ENCODE peak calls at places on chromosomes 6 and 20, in nine cellular contexts. L is psoas muscle; W is mammary epithelial cell; T is endodermal cell; Q is uterus; R is OCI-LY7; N is GM12878; Y is CD4-positive, alpha-beta memory T cell; H is GM23248. X is an unnamed sample.
A peak's percentile ranks its signal among the peaks of the same experiment; 100 is the strongest.

GRCh38 chr20:43857932-43858331 is 56.7 kb upstream of the TOX2 start:
- DNase-seq in L (no peak), W (no peak), T (no peak), Q (no peak), R (no peak), N (no peak), Y (no peak), H (no peak), X (no peak)

GRCh38 chr20:41150664-41151063 is 13.3 kb downstream of the PLCG1 start:
- DNase-seq in L (no peak), W (no peak), T (no peak), Q (no peak), R (no peak), N (no peak), Y (no peak), H (peak; percentile 29), X (no peak)

GRCh38 chr20:43911066-43911465 is 3.6 kb upstream of the TOX2 start:
- DNase-seq in L (no peak), W (peak; percentile 76), T (peak; percentile 63), Q (no peak), R (no peak), N (no peak), Y (no peak), H (peak; percentile 79), X (peak; percentile 74)

GRCh38 chr20:63248835-63249591 is 5.2 kb downstream of the NKAIN4 start:
- DNase-seq in L (no peak), W (no peak), T (no peak), Q (no peak), R (no peak), N (no peak), Y (no peak), H (no peak), X (no peak)

GRCh38 chr20:37081717-37082289 is 14.0 kb downstream of the RBL1 start:
- DNase-seq in L (no peak), W (no peak), T (peak; percentile 60), Q (no peak), R (no peak), N (no peak), Y (peak; percentile 40), H (no peak), X (no peak)

GRCh38 chr20:25226433-25227316 is 21.2 kb upstream of the PYGB start:
- DNase-seq in L (peak; percentile 38), W (no peak), T (no peak), Q (peak; percentile 30), R (no peak), N (no peak), Y (no peak), H (no peak), X (no peak)

GRCh38 chr20:6169251-6169650 is 46.4 kb upstream of the FERMT1 start:
- DNase-seq in L (no peak), W (peak; percentile 40), T (no peak), Q (no peak), R (no peak), N (no peak), Y (no peak), H (peak; percentile 32), X (peak; percentile 3)

GRCh38 chr6:57135885-57136284 is 36.2 kb upstream of the BAG2 start:
- DNase-seq in L (no peak), W (no peak), T (no peak), Q (no peak), R (no peak), N (no peak), Y (no peak), H (peak; percentile 21), X (no peak)

GRCh38 chr6:98944598-98945011 is 3.1 kb downstream of the FBXL4 start:
- DNase-seq in L (no peak), W (peak; percentile 13), T (no peak), Q (no peak), R (no peak), N (no peak), Y (no peak), H (peak; percentile 78), X (peak; percentile 56)

GRCh38 chr6:84462697-84463096 is 235.3 kb upstream of the CEP162 start:
- DNase-seq in L (no peak), W (no peak), T (no peak), Q (no peak), R (no peak), N (no peak), Y (no peak), H (peak; percentile 82), X (peak; percentile 73)

GRCh38 chr6:12342664-12343063 is 52.5 kb downstream of the EDN1 start:
- DNase-seq in L (no peak), W (no peak), T (no peak), Q (no peak), R (no peak), N (no peak), Y (no peak), H (no peak), X (no peak)

GRCh38 chr6:4167833-4168232 is 32.5 kb upstream of the ECI2 start:
- DNase-seq in L (no peak), W (no peak), T (no peak), Q (no peak), R (no peak), N (no peak), Y (no peak), H (no peak), X (no peak)

GRCh38 chr20:62576815-62577214 is 65.5 kb upstream of the SLCO4A1 start:
- DNase-seq in L (no peak), W (peak; percentile 16), T (peak; percentile 85), Q (no peak), R (no peak), N (no peak), Y (no peak), H (peak; percentile 61), X (no peak)

GRCh38 chr6:88650029-88650619 is 313.3 kb downstream of the RNGTT start:
- DNase-seq in L (no peak), W (no peak), T (no peak), Q (no peak), R (peak; percentile 46), N (peak; percentile 97), Y (no peak), H (peak; percentile 82), X (peak; percentile 87)

DNA sequence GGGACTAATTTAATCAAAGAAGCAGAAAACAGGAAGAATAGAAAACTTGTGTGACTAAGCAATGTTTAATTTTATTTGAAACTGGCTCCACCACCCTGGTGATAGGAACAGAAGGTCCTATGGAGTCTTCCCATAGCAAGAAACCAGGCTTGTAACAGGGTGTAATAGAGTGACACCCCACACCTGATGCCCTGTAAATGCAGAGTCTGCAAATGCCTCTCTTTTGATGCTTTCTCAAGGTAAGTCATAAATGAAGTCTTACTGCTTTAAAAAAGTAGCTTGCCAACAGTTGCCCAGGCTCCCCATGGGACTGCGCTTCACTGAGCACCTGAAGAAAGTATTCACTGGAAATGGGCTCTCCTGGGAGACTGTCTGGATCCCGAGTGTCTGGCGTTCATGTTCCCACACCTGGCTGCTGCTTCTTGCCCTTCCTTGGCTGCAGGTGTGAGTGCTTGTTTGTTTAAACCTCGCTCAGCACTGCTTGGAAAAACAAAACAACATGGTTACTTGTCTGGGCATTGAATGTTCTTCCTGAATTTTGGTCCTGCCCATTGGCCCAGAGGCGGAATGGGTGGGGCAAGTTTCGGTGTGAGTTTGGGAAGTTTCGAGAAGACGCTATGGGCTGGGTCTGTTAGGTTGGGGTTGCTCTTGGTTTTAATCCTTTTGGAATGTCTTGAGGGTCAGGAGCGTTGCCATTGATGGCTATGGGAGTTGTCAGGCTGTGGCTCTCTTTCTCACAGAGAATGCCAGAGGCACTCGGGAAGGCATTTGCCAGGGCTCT is 134.7 kb downstream of the LRRC1 start:
- DNase-seq in L (no peak), W (no peak), T (no peak), Q (no peak), R (no peak), N (no peak), Y (no peak), H (no peak), X (no peak)
- H3K27ac ChIP-seq in L (no peak overlapping the region), W (no peak overlapping the region), T (no peak overlapping the region), Q (no peak overlapping the region), R (no peak overlapping the region), N (no peak overlapping the region), Y (no peak overlapping the region), H (no peak overlapping the region), X (no peak overlapping the region)

GRCh38 chr6:170294813-170295518 is 4.1 kb upstream of the DLL1 start:
- DNase-seq in L (no peak), W (no peak), T (no peak), Q (no peak), R (no peak), N (no peak), Y (no peak), H (no peak), X (no peak)
- H3K27ac ChIP-seq in L (no peak overlapping the region), W (no peak overlapping the region), T (no peak overlapping the region), Q (no peak overlapping the region), R (no peak overlapping the region), N (no peak overlapping the region), Y (no peak overlapping the region), H (no peak overlapping the region), X (no peak overlapping the region)

GRCh38 chr6:7425808-7426190 is 36.2 kb downstream of the RIOK1 start:
- DNase-seq in L (no peak), W (no peak), T (peak; percentile 52), Q (no peak), R (no peak), N (no peak), Y (no peak), H (no peak), X (no peak)
- H3K27ac ChIP-seq in L (no peak overlapping the region), W (no peak overlapping the region), T (no peak overlapping the region), Q (no peak overlapping the region), R (no peak overlapping the region), N (no peak overlapping the region), Y (no peak overlapping the region), H (no peak overlapping the region), X (no peak overlapping the region)

GRCh38 chr20:57346477-57346876 is 4.6 kb upstream of the RAE1 start:
- DNase-seq in L (peak; percentile 62), W (peak; percentile 75), T (peak; percentile 88), Q (peak; percentile 77), R (peak; percentile 83), N (no peak), Y (peak; percentile 51), H (peak; percentile 92), X (peak; percentile 52)

GRCh38 chr20:57342829-57343228 is 8.2 kb upstream of the RAE1 start:
- DNase-seq in L (no peak), W (peak; percentile 29), T (no peak), Q (no peak), R (no peak), N (no peak), Y (no peak), H (peak; percentile 78), X (peak; percentile 21)

GRCh38 chr20:57350086-57350710 is 857 bp upstream of the RAE1 start:
- DNase-seq in L (no peak), W (no peak), T (no peak), Q (no peak), R (no peak), N (no peak), Y (peak; percentile 6), H (peak; percentile 85), X (peak; percentile 1)

GRCh38 chr20:57351042-57351783 is at the start of gene RAE1:
- DNase-seq in L (peak; percentile 91), W (peak; percentile 88), T (peak; percentile 96), Q (peak; percentile 89), R (peak; percentile 94), N (peak; percentile 68), Y (peak; percentile 91), H (peak; percentile 99), X (peak; percentile 88)

GRCh38 chr20:57347393-57347792 is 3.7 kb upstream of the RAE1 start:
- DNase-seq in L (no peak), W (no peak), T (no peak), Q (no peak), R (no peak), N (no peak), Y (no peak), H (no peak), X (no peak)
- H3K27ac ChIP-seq in L (no peak overlapping the region), W (no peak overlapping the region), T (no peak overlapping the region), Q (no peak overlapping the region), R (no peak overlapping the region), N (no peak overlapping the region), Y (no peak overlapping the region), H (no peak overlapping the region), X (no peak overlapping the region)